ENCODE peak calls at places on chromosomes 6 and 20, in six cellular contexts. T is lower leg skin; G is cardiac muscle cell; Z is CD4-positive, alpha-beta memory T cell; X is cardiac fibroblast; Y is fibroblast of pulmonary artery. M is an unnamed sample.

GRCh38 chr6:77462359-77463307 is 658 bp downstream of the HTR1B start:
- DNase-seq in G (peak), T (no peak), Y (no peak), X (no peak), Z (no peak), M (peak)

GRCh38 chr20:59735486-59735885 is 131.1 kb downstream of the PHACTR3 start:
- DNase-seq in Y (no peak), G (no peak), T (no peak), Z (no peak), X (no peak), M (no peak)

GRCh38 chr6:35146453-35146852 is 5.3 kb upstream of the TCP11 start:
- DNase-seq in T (no peak), X (peak), Y (peak), G (peak), Z (no peak), M (peak)

GRCh38 chr6:75757295-75757694 is 8.3 kb downstream of the MYO6 start:
- DNase-seq in X (no peak), T (no peak), G (no peak), Y (no peak), Z (no peak), M (no peak)

GRCh38 chr6:5996701-5997419 is 9.9 kb downstream of the NRN1 start:
- DNase-seq in Z (no peak), T (no peak), X (peak), Y (peak), G (peak), M (no peak)

GRCh38 chr6:43856005-43856765 is 86.2 kb downstream of the VEGFA start:
- DNase-seq in T (no peak), G (peak), Y (peak), X (peak), Z (no peak), M (no peak)

GRCh38 chr6:53984163-53984562 is 127.1 kb upstream of the MLIP start:
- DNase-seq in Y (peak), G (no peak), T (no peak), X (peak), Z (no peak), M (peak)

GRCh38 chr6:31197559-31198305 is 27.2 kb upstream of the POU5F1 start:
- DNase-seq in X (peak), Y (peak), Z (peak), G (peak), T (peak), M (peak)

GRCh38 chr6:14501240-14501639 is 383.7 kb downstream of the CD83 start:
- DNase-seq in G (no peak), Y (no peak), Z (no peak), X (peak), T (no peak), M (no peak)

GRCh38 chr6:142558785-142559184 is 257.0 kb downstream of the ADGRG6 start:
- DNase-seq in T (no peak), Y (no peak), X (no peak), Z (no peak), G (no peak), M (no peak)

GRCh38 chr6:162123797-162124196 is 603.8 kb downstream of the PRKN start:
- DNase-seq in T (no peak), Y (peak), G (peak), X (peak), Z (no peak), M (no peak)

GRCh38 chr20:51506527-51507356 is 35.8 kb downstream of the NFATC2 start:
- DNase-seq in G (no peak), T (no peak), Y (no peak), Z (no peak), X (no peak), M (no peak)

GRCh38 chr6:17432356-17432755 is 39.0 kb downstream of the CAP2 start:
- DNase-seq in G (no peak), X (peak), Z (no peak), T (no peak), Y (peak), M (peak)

GRCh38 chr6:158798311-158798710 is 20.9 kb downstream of the EZR start:
- DNase-seq in Z (no peak), T (no peak), G (no peak), X (no peak), Y (no peak), M (no peak)

GRCh38 chr20:40019510-40019909 is 669.5 kb downstream of the MAFB start:
- DNase-seq in T (no peak), X (no peak), Z (no peak), Y (no peak), G (no peak), M (no peak)

GRCh38 chr20:33261465-33261864 is 21.5 kb upstream of the BPIFB1 start:
- DNase-seq in Z (no peak), T (no peak), Y (no peak), G (no peak), X (no peak), M (no peak)

GRCh38 chr6:32954983-32955802 is 2.3 kb upstream of the HLA-DMA start:
- DNase-seq in T (no peak), X (peak), Y (peak), Z (peak), G (peak), M (no peak)

GRCh38 chr6:159691133-159691962 is 1.7 kb downstream of the SOD2 start:
- DNase-seq in Z (peak), X (peak), G (peak), Y (peak), T (peak), M (peak)

GRCh38 chr6:422423-423061 is 31.0 kb downstream of the IRF4 start:
- DNase-seq in Z (no peak), G (no peak), Y (peak), X (peak), T (no peak), M (peak)

GRCh38 chr6:113010181-113010580 is 663.1 kb downstream of the RFPL4B start:
- DNase-seq in T (no peak), Z (no peak), Y (no peak), G (no peak), X (no peak), M (no peak)

GRCh38 chr20:61162506-61162905 is 89.6 kb upstream of the CDH4 start:
- DNase-seq in X (no peak), G (no peak), Z (no peak), Y (no peak), T (no peak), M (no peak)

GRCh38 chr6:166999145-166999844 is at the start of gene CEP43:
- DNase-seq in X (peak), T (peak), Y (peak), G (peak), Z (peak), M (peak)

GRCh38 chr20:41174373-41174772 is 37.0 kb downstream of the PLCG1 start:
- DNase-seq in Z (no peak), G (no peak), X (no peak), T (peak), Y (no peak), M (no peak)

GRCh38 chr6:14992382-14992781 is 253.5 kb upstream of the JARID2 start:
- DNase-seq in G (no peak), Z (no peak), Y (no peak), X (no peak), T (no peak), M (no peak)

DNA sequence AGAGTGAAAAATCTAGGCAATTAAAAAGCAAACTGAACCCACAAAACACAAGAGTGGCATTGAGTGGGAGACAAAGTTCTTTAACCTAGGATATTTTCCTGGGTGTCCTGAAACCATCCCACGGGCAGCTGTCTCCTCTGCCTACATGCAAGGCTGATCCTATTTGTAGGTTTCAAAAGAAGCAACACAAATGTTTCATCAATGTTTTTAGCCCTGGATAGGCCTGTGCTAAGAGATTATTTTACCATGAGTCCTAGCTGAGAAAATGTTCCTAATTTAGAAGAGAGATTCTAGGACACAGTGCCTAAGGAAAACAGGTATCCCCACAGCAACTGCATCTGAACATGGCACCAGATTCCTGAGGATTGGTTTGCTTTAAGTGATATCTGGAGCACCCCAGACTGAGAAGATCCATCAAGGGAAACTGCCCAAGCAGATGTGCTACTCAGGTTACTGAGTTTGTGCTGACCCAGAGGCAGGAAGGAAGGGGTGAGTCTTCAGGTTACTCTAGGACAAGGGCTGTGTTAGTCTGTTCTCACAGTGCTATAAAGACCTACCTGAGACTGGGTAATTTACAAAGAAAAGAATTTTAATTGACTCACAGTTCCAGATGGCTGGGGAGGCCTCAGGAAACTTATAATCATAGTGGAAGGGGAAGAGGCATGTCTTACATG is 111.6 kb upstream of the UST start:
- DNase-seq in Y (no peak), T (no peak), Z (no peak), X (no peak), G (no peak), M (no peak)
- H3K4me3 ChIP-seq in Y (no peak), T (no peak), Z (no peak), X (no peak), G (no peak), M (no peak)

DNA sequence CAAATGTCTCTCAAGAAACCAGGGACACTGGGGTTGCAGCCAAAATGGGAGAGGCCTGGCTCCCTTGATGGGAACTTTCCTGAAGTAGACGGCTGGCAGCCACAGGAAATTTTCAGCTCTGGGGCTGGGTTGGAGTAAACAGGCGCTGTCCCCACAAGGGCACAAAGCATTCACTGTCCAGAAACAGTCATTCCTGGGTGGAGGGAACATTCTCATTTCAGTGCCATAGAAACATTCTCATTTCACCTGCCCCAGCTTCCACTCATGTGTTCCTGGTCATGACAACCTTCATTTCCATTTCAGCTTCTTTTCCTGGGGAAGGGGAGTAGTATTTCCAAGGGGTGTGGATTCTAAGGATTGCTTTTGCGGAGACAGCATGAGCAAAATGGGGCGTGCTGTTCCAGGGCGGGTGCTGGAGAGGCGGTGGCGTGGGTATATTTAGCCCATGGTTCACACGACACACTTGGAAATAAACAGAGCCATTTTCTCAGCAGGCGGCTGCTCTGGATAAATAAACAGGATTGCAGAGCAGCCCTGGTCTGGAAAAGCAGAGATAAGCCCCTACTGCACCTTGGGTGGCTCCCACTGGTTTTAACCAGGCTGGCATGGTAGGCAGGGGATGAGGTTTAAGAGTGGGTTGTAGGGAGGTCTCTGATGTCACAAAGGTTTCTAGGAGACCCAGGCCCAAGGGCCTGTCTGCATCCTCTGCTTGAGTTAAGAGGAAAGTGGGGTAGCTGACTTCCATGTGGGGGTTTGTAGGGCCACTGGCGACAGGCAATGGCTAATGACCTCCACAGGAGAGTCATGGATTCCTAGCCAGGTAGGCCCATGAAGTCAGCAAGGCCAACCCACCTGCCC is 32.9 kb downstream of the COX4I2 start:
- DNase-seq in X (no peak), Z (no peak), G (peak), Y (no peak), T (peak), M (no peak)
- H3K4me3 ChIP-seq in X (no peak), Z (no peak), G (no peak), Y (no peak), T (no peak), M (no peak)

GRCh38 chr20:5703542-5704215 is 46.5 kb upstream of the SHLD1 start:
- DNase-seq in T (no peak), X (no peak), Z (no peak), G (no peak), Y (no peak), M (peak)
- H3K4me3 ChIP-seq in T (no peak), X (no peak), Z (no peak), G (no peak), Y (no peak), M (no peak)

DNA sequence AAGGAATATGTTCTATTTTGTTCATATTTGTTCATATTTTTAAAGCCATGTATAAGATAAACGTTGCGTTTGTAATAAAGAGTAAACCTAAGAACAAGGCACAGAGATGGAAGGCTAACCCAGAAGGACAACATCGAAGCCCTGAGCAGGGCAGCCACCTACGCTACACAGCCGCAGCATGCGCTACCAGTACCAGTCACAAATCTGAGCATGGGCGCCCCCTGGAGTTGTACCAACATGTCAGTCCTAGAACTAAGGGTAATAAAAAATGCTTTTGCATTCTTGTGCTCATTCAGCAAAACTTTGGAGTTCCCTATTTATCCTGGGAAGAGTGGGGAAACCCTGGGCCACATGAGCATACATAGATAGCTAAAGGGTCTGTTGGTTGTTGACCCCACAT is 70.6 kb downstream of the PLEKHG1 start:
- DNase-seq in T (no peak), X (no peak), Y (no peak), G (no peak), Z (no peak), M (no peak)
- H3K4me3 ChIP-seq in T (no peak), X (no peak), Y (no peak), G (no peak), Z (no peak), M (no peak)

GRCh38 chr6:110878751-110879539 is 4.4 kb downstream of the AMD1 start:
- DNase-seq in Y (peak), Z (peak), T (no peak), X (peak), G (peak), M (peak)

GRCh38 chr6:110877569-110877968 is 3.0 kb downstream of the AMD1 start:
- DNase-seq in X (no peak), G (no peak), Z (no peak), Y (no peak), T (no peak), M (no peak)

GRCh38 chr6:110875548-110876169 is 1.1 kb downstream of the AMD1 start:
- DNase-seq in Y (no peak), T (peak), Z (peak), G (peak), X (peak), M (peak)

GRCh38 chr6:110876170-110876773 is 1.7 kb downstream of the AMD1 start:
- DNase-seq in Z (peak), G (peak), X (peak), Y (peak), T (peak), M (peak)

DNA sequence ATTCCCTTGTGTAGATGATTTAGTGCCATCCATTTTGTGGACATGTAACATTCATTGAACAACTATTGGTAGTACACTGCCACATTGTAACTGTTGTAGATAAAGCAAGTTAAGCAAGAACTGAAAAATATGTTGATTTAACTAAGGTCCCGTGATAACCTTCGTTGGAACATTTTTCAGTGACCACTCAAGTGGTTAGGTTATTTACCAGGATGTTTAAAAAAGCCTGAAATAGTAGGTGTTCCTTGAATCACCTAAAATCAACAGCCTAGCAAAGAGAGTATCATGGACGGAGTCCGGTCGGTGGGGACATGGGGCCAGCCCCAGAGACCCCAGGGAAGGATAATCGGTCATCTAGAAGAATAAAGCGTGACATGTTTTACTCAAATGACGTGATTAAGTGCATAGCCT is 2.6 kb downstream of the AMD1 start:
- DNase-seq in G (no peak), X (no peak), Y (no peak), T (no peak), Z (no peak), M (no peak)
- H3K4me3 ChIP-seq in G (peak), X (peak), Y (peak), T (no peak), Z (peak), M (peak)

GRCh38 chr6:127518212-127518709 is 874 bp downstream of the MTCL3 start:
- DNase-seq in Z (no peak), T (no peak), X (no peak), G (no peak), Y (no peak), M (no peak)
- H3K4me3 ChIP-seq in Z (peak), T (no peak), X (peak), G (no peak), Y (peak), M (no peak)

DNA sequence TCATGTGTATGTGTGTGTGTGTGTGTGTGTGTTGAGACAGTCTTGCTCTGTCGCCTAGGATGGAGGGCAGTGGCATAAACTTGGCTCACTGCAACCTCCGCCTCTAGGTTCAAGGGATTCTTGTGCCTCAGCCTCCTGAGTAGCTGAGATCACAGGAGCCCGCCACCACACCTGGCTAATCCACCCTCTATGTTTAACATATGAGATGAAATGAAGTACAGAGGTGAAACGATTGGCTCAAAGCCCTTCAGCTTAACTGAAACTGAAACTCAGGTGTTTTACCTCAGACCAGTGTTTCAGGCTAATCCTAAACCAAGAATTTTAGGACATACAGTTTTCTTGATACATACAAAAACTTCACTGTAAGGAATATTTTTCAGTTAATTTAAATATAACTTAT is 167.3 kb downstream of the KCNQ5 start:
- DNase-seq in T (no peak), Y (no peak), Z (no peak), X (no peak), G (no peak), M (no peak)
- H3K4me3 ChIP-seq in T (no peak), Y (no peak), Z (no peak), X (no peak), G (no peak), M (no peak)

M was measured in foreskin fibroblast.